ENCODE peak calls at places on chromosome 5, in six cellular contexts. J is AG04449, P is left kidney, K is PC-3, L is astrocyte of the spinal cord, H is upper lobe of left lung. M is an unnamed sample.

GRCh38 chr5:151020304-151021031 is at the start of gene GPX3:
- DNase-seq in J (no peak), P (peak), K (no peak), L (peak), H (peak), M (no peak)

GRCh38 chr5:59328801-59329296 is 564.7 kb downstream of the PDE4D start:
- DNase-seq in J (peak), P (peak), K (no peak), L (peak), H (no peak), M (peak)

GRCh38 chr5:107601076-107601475 is 69.7 kb downstream of the EFNA5 start:
- DNase-seq in J (no peak), P (no peak), K (no peak), L (no peak), H (no peak), M (no peak)

GRCh38 chr5:167587768-167588167 is 703.7 kb upstream of the WWC1 start:
- DNase-seq in J (no peak), P (peak), K (peak), L (peak), H (no peak), M (peak)

GRCh38 chr5:61881821-61882220 is 424.2 kb upstream of the KIF2A start:
- DNase-seq in J (no peak), P (no peak), K (no peak), L (peak), H (no peak), M (peak)

GRCh38 chr5:177117441-177118045 is 16.0 kb upstream of the NSD1 start:
- DNase-seq in J (no peak), P (no peak), K (no peak), L (no peak), H (peak), M (no peak)

GRCh38 chr5:160064441-160064840 is 54.8 kb downstream of the PWWP2A start:
- DNase-seq in J (no peak), P (no peak), K (no peak), L (no peak), H (no peak), M (no peak)

GRCh38 chr5:54658014-54658413 is 140.5 kb downstream of the SNX18 start:
- DNase-seq in J (no peak), P (peak), K (peak), L (peak), H (no peak), M (peak)

GRCh38 chr5:102749416-102750021 is 5.6 kb upstream of the PAM start:
- DNase-seq in J (no peak), P (no peak), K (no peak), L (no peak), H (no peak), M (peak)

GRCh38 chr5:14551211-14551610 is 30.4 kb upstream of the OTULINL start:
- DNase-seq in J (no peak), P (no peak), K (peak), L (no peak), H (no peak), M (no peak)

GRCh38 chr5:67350600-67351315 is 154.2 kb upstream of the CD180 start:
- DNase-seq in J (no peak), P (no peak), K (no peak), L (no peak), H (peak), M (peak)

GRCh38 chr5:131355972-131356528 is 92.2 kb downstream of the CDC42SE2 start:
- DNase-seq in J (peak), P (no peak), K (no peak), L (peak), H (no peak), M (no peak)

GRCh38 chr5:173496883-173497255 is 119.6 kb downstream of the BOD1 start:
- DNase-seq in J (no peak), P (no peak), K (no peak), L (no peak), H (no peak), M (no peak)

GRCh38 chr5:133939668-133940067 is 28.8 kb downstream of the C5orf15 start:
- DNase-seq in J (no peak), P (no peak), K (no peak), L (no peak), H (no peak), M (peak)

M was measured in NCI-H69.